ENCODE peak calls at places on chromosomes 3 and 15, in seven cellular contexts. One of them, this sample, is unnamed.

GRCh38 chr15:79673416-79674123 is 223.2 kb downstream of the MTHFS start:
- DNase-seq in RWPE1: peak; percentile 51
- DNase-seq in stimulated activated naive B cell treated with anti-CD40 and anti-IgM and Interleukin-4, amounts not matched to agents 10 μg/mL and 1 μg/mL and 100 μg/mL, for 72 hours: peak; percentile 13
- DNase-seq in anterior cingulate cortex: no peak
- DNase-seq in hepatic stellate cell: peak; percentile 49
- DNase-seq in activated T-cell treated with anti-CD3 and anti-CD28 coated beads, Interleukin-2, amount 50 U/mL, for 1 hour: no peak
- DNase-seq in AG09319: no peak
- DNase-seq in this sample: no peak

GRCh38 chr3:127213381-127213918 is 20.5 kb downstream of the PRR23E start:
- DNase-seq in AG09319: no peak
- DNase-seq in activated T-cell treated with anti-CD3 and anti-CD28 coated beads, Interleukin-2, amount 50 U/mL, for 1 hour: no peak
- DNase-seq in hepatic stellate cell: no peak
- DNase-seq in anterior cingulate cortex: no peak
- DNase-seq in stimulated activated naive B cell treated with anti-CD40 and anti-IgM and Interleukin-4, amounts not matched to agents 10 μg/mL and 1 μg/mL and 100 μg/mL, for 72 hours: no peak
- DNase-seq in RWPE1: no peak
- DNase-seq in this sample: no peak

GRCh38 chr3:119559441-119559963 is at the start of gene CD80:
- DNase-seq in stimulated activated naive B cell treated with anti-CD40 and anti-IgM and Interleukin-4, amounts not matched to agents 10 μg/mL and 1 μg/mL and 100 μg/mL, for 72 hours: peak; percentile 73
- DNase-seq in AG09319: peak; percentile 10
- DNase-seq in activated T-cell treated with anti-CD3 and anti-CD28 coated beads, Interleukin-2, amount 50 U/mL, for 1 hour: peak; percentile 46
- DNase-seq in anterior cingulate cortex: no peak
- DNase-seq in RWPE1: peak; percentile 19
- DNase-seq in hepatic stellate cell: peak; percentile 29
- DNase-seq in this sample: peak; percentile 32

GRCh38 chr15:91866971-91867372 is 13.5 kb downstream of the SLCO3A1 start:
- DNase-seq in AG09319: no peak
- DNase-seq in stimulated activated naive B cell treated with anti-CD40 and anti-IgM and Interleukin-4, amounts not matched to agents 10 μg/mL and 1 μg/mL and 100 μg/mL, for 72 hours: no peak
- DNase-seq in anterior cingulate cortex: no peak
- DNase-seq in RWPE1: peak; percentile 82
- DNase-seq in hepatic stellate cell: no peak
- DNase-seq in activated T-cell treated with anti-CD3 and anti-CD28 coated beads, Interleukin-2, amount 50 U/mL, for 1 hour: no peak
- DNase-seq in this sample: peak; percentile 35

GRCh38 chr15:86650084-86650483 is 570.4 kb downstream of the AGBL1 start:
- DNase-seq in stimulated activated naive B cell treated with anti-CD40 and anti-IgM and Interleukin-4, amounts not matched to agents 10 μg/mL and 1 μg/mL and 100 μg/mL, for 72 hours: no peak
- DNase-seq in AG09319: no peak
- DNase-seq in hepatic stellate cell: no peak
- DNase-seq in anterior cingulate cortex: no peak
- DNase-seq in activated T-cell treated with anti-CD3 and anti-CD28 coated beads, Interleukin-2, amount 50 U/mL, for 1 hour: no peak
- DNase-seq in RWPE1: peak; percentile 41
- DNase-seq in this sample: no peak

GRCh38 chr15:35752134-35752466 is 206.1 kb upstream of the DPH6 start:
- DNase-seq in AG09319: no peak
- DNase-seq in RWPE1: no peak
- DNase-seq in hepatic stellate cell: no peak
- DNase-seq in activated T-cell treated with anti-CD3 and anti-CD28 coated beads, Interleukin-2, amount 50 U/mL, for 1 hour: no peak
- DNase-seq in anterior cingulate cortex: no peak
- DNase-seq in stimulated activated naive B cell treated with anti-CD40 and anti-IgM and Interleukin-4, amounts not matched to agents 10 μg/mL and 1 μg/mL and 100 μg/mL, for 72 hours: no peak
- DNase-seq in this sample: no peak

GRCh38 chr3:43102773-43103480 is 3.0 kb downstream of the POMGNT2 start:
- DNase-seq in stimulated activated naive B cell treated with anti-CD40 and anti-IgM and Interleukin-4, amounts not matched to agents 10 μg/mL and 1 μg/mL and 100 μg/mL, for 72 hours: no peak
- DNase-seq in activated T-cell treated with anti-CD3 and anti-CD28 coated beads, Interleukin-2, amount 50 U/mL, for 1 hour: no peak
- DNase-seq in AG09319: no peak
- DNase-seq in anterior cingulate cortex: no peak
- DNase-seq in hepatic stellate cell: no peak
- DNase-seq in RWPE1: no peak
- DNase-seq in this sample: no peak

GRCh38 chr3:192916455-192917257 is 1.0 kb downstream of the MB21D2 start:
- DNase-seq in activated T-cell treated with anti-CD3 and anti-CD28 coated beads, Interleukin-2, amount 50 U/mL, for 1 hour: peak; percentile 41
- DNase-seq in hepatic stellate cell: peak; percentile 70
- DNase-seq in stimulated activated naive B cell treated with anti-CD40 and anti-IgM and Interleukin-4, amounts not matched to agents 10 μg/mL and 1 μg/mL and 100 μg/mL, for 72 hours: peak; percentile 2
- DNase-seq in RWPE1: peak; percentile 41
- DNase-seq in anterior cingulate cortex: peak; percentile 20
- DNase-seq in AG09319: no peak
- DNase-seq in this sample: peak; percentile 62

GRCh38 chr3:132652640-132653270 is 6.9 kb downstream of the ACAD11 start:
- DNase-seq in stimulated activated naive B cell treated with anti-CD40 and anti-IgM and Interleukin-4, amounts not matched to agents 10 μg/mL and 1 μg/mL and 100 μg/mL, for 72 hours: no peak
- DNase-seq in hepatic stellate cell: no peak
- DNase-seq in activated T-cell treated with anti-CD3 and anti-CD28 coated beads, Interleukin-2, amount 50 U/mL, for 1 hour: no peak
- DNase-seq in RWPE1: no peak
- DNase-seq in anterior cingulate cortex: no peak
- DNase-seq in AG09319: no peak
- DNase-seq in this sample: no peak

GRCh38 chr3:172174396-172175253 is 135.2 kb downstream of the FNDC3B start:
- DNase-seq in activated T-cell treated with anti-CD3 and anti-CD28 coated beads, Interleukin-2, amount 50 U/mL, for 1 hour: no peak
- DNase-seq in AG09319: no peak
- DNase-seq in RWPE1: no peak
- DNase-seq in anterior cingulate cortex: no peak
- DNase-seq in hepatic stellate cell: no peak
- DNase-seq in stimulated activated naive B cell treated with anti-CD40 and anti-IgM and Interleukin-4, amounts not matched to agents 10 μg/mL and 1 μg/mL and 100 μg/mL, for 72 hours: no peak
- DNase-seq in this sample: no peak

GRCh38 chr15:68503791-68504720 is 72.1 kb upstream of the ITGA11 start:
- DNase-seq in hepatic stellate cell: peak; percentile 46
- DNase-seq in AG09319: no peak
- DNase-seq in anterior cingulate cortex: no peak
- DNase-seq in RWPE1: no peak
- DNase-seq in stimulated activated naive B cell treated with anti-CD40 and anti-IgM and Interleukin-4, amounts not matched to agents 10 μg/mL and 1 μg/mL and 100 μg/mL, for 72 hours: no peak
- DNase-seq in activated T-cell treated with anti-CD3 and anti-CD28 coated beads, Interleukin-2, amount 50 U/mL, for 1 hour: no peak
- DNase-seq in this sample: no peak

GRCh38 chr15:49331951-49332350 is 91.1 kb upstream of the FGF7 start:
- DNase-seq in AG09319: no peak
- DNase-seq in anterior cingulate cortex: no peak
- DNase-seq in hepatic stellate cell: no peak
- DNase-seq in stimulated activated naive B cell treated with anti-CD40 and anti-IgM and Interleukin-4, amounts not matched to agents 10 μg/mL and 1 μg/mL and 100 μg/mL, for 72 hours: no peak
- DNase-seq in activated T-cell treated with anti-CD3 and anti-CD28 coated beads, Interleukin-2, amount 50 U/mL, for 1 hour: no peak
- DNase-seq in RWPE1: no peak
- DNase-seq in this sample: no peak

GRCh38 chr3:101928890-101929289 is 79.6 kb downstream of the NFKBIZ start:
- DNase-seq in anterior cingulate cortex: no peak
- DNase-seq in activated T-cell treated with anti-CD3 and anti-CD28 coated beads, Interleukin-2, amount 50 U/mL, for 1 hour: no peak
- DNase-seq in RWPE1: peak; percentile 28
- DNase-seq in stimulated activated naive B cell treated with anti-CD40 and anti-IgM and Interleukin-4, amounts not matched to agents 10 μg/mL and 1 μg/mL and 100 μg/mL, for 72 hours: no peak
- DNase-seq in hepatic stellate cell: peak; percentile 67
- DNase-seq in AG09319: no peak
- DNase-seq in this sample: peak; percentile 43

GRCh38 chr3:177110308-177111254 is 86.7 kb downstream of the TBL1XR1 start:
- DNase-seq in AG09319: no peak
- DNase-seq in stimulated activated naive B cell treated with anti-CD40 and anti-IgM and Interleukin-4, amounts not matched to agents 10 μg/mL and 1 μg/mL and 100 μg/mL, for 72 hours: no peak
- DNase-seq in anterior cingulate cortex: no peak
- DNase-seq in RWPE1: no peak
- DNase-seq in hepatic stellate cell: no peak
- DNase-seq in activated T-cell treated with anti-CD3 and anti-CD28 coated beads, Interleukin-2, amount 50 U/mL, for 1 hour: no peak
- DNase-seq in this sample: no peak

GRCh38 chr3:169581633-169582032 is 81.9 kb downstream of the MECOM start:
- DNase-seq in activated T-cell treated with anti-CD3 and anti-CD28 coated beads, Interleukin-2, amount 50 U/mL, for 1 hour: no peak
- DNase-seq in hepatic stellate cell: no peak
- DNase-seq in AG09319: no peak
- DNase-seq in stimulated activated naive B cell treated with anti-CD40 and anti-IgM and Interleukin-4, amounts not matched to agents 10 μg/mL and 1 μg/mL and 100 μg/mL, for 72 hours: peak; percentile 13
- DNase-seq in anterior cingulate cortex: no peak
- DNase-seq in RWPE1: peak; percentile 4
- DNase-seq in this sample: peak; percentile 11

GRCh38 chr3:185711255-185711870 is 113.5 kb downstream of the IGF2BP2 start:
- DNase-seq in RWPE1: no peak
- DNase-seq in AG09319: no peak
- DNase-seq in activated T-cell treated with anti-CD3 and anti-CD28 coated beads, Interleukin-2, amount 50 U/mL, for 1 hour: no peak
- DNase-seq in anterior cingulate cortex: no peak
- DNase-seq in stimulated activated naive B cell treated with anti-CD40 and anti-IgM and Interleukin-4, amounts not matched to agents 10 μg/mL and 1 μg/mL and 100 μg/mL, for 72 hours: no peak
- DNase-seq in hepatic stellate cell: no peak
- DNase-seq in this sample: no peak

GRCh38 chr15:43749690-43750345 is 3.6 kb downstream of the PDIA3 start:
- DNase-seq in activated T-cell treated with anti-CD3 and anti-CD28 coated beads, Interleukin-2, amount 50 U/mL, for 1 hour: no peak
- DNase-seq in RWPE1: no peak
- DNase-seq in AG09319: no peak
- DNase-seq in stimulated activated naive B cell treated with anti-CD40 and anti-IgM and Interleukin-4, amounts not matched to agents 10 μg/mL and 1 μg/mL and 100 μg/mL, for 72 hours: peak; percentile 11
- DNase-seq in anterior cingulate cortex: no peak
- DNase-seq in hepatic stellate cell: no peak
- DNase-seq in this sample: no peak

GRCh38 chr3:152505926-152506325 is 237.2 kb downstream of the MBNL1 start:
- DNase-seq in hepatic stellate cell: no peak
- DNase-seq in stimulated activated naive B cell treated with anti-CD40 and anti-IgM and Interleukin-4, amounts not matched to agents 10 μg/mL and 1 μg/mL and 100 μg/mL, for 72 hours: peak; percentile 69
- DNase-seq in anterior cingulate cortex: no peak
- DNase-seq in RWPE1: no peak
- DNase-seq in activated T-cell treated with anti-CD3 and anti-CD28 coated beads, Interleukin-2, amount 50 U/mL, for 1 hour: no peak
- DNase-seq in AG09319: no peak
- DNase-seq in this sample: no peak

GRCh38 chr3:67661079-67661478 is 6.7 kb upstream of the SUCLG2 start:
- DNase-seq in hepatic stellate cell: no peak
- DNase-seq in anterior cingulate cortex: no peak
- DNase-seq in RWPE1: no peak
- DNase-seq in activated T-cell treated with anti-CD3 and anti-CD28 coated beads, Interleukin-2, amount 50 U/mL, for 1 hour: no peak
- DNase-seq in stimulated activated naive B cell treated with anti-CD40 and anti-IgM and Interleukin-4, amounts not matched to agents 10 μg/mL and 1 μg/mL and 100 μg/mL, for 72 hours: no peak
- DNase-seq in AG09319: no peak
- DNase-seq in this sample: no peak

This sample was measured in AG08396.